ENCODE peak calls at places on chromosome 22, in five cellular contexts. One of them, this sample, is unnamed. For H3K4me1, the result is how much of the 10 kb centered on the place peaks cover.

GRCh38 chr22:29443452-29443851 is 5.1 kb downstream of the RFPL1 start:
- DNase-seq in HepG2: no peak
- DNase-seq in sigmoid colon: no peak
- DNase-seq in K562: no peak
- DNase-seq in upper lobe of left lung: no peak
- DNase-seq in this sample: no peak

GRCh38 chr22:29408925-29409324 is 20.6 kb upstream of the AP1B1 start:
- DNase-seq in HepG2: no peak
- DNase-seq in sigmoid colon: no peak
- DNase-seq in K562: no peak
- DNase-seq in upper lobe of left lung: no peak
- DNase-seq in this sample: no peak

GRCh38 chr22:41949297-41949965 is 2.5 kb upstream of the CENPM start:
- DNase-seq in HepG2: no peak
- DNase-seq in sigmoid colon: no peak
- DNase-seq in K562: no peak
- DNase-seq in upper lobe of left lung: no peak
- DNase-seq in this sample: no peak

GRCh38 chr22:46758867-46759290 is 3.6 kb upstream of the TBC1D22A start:
- DNase-seq in HepG2: peak
- DNase-seq in sigmoid colon: no peak
- DNase-seq in K562: peak
- DNase-seq in upper lobe of left lung: no peak
- DNase-seq in this sample: peak

GRCh38 chr22:22721681-22722309 is 77.4 kb downstream of the GGTLC2 start:
- DNase-seq in HepG2: no peak
- DNase-seq in sigmoid colon: no peak
- DNase-seq in K562: peak
- DNase-seq in upper lobe of left lung: no peak
- DNase-seq in this sample: no peak

GRCh38 chr22:44891293-44891747 is 118.5 kb downstream of the PHF21B start:
- DNase-seq in HepG2: no peak
- DNase-seq in sigmoid colon: no peak
- DNase-seq in K562: no peak
- DNase-seq in upper lobe of left lung: peak
- DNase-seq in this sample: no peak

GRCh38 chr22:27137809-27138400 is 480.5 kb downstream of the MIAT start:
- DNase-seq in HepG2: no peak
- DNase-seq in sigmoid colon: no peak
- DNase-seq in K562: no peak
- DNase-seq in upper lobe of left lung: peak
- DNase-seq in this sample: no peak

GRCh38 chr22:30408388-30409101 is 11.7 kb downstream of the SEC14L2 start:
- DNase-seq in HepG2: peak
- DNase-seq in sigmoid colon: no peak
- DNase-seq in K562: peak
- DNase-seq in upper lobe of left lung: no peak
- DNase-seq in this sample: no peak

GRCh38 chr22:31646186-31647019 is 15.6 kb downstream of the PISD start:
- DNase-seq in HepG2: peak
- DNase-seq in sigmoid colon: no peak
- DNase-seq in K562: peak
- DNase-seq in upper lobe of left lung: no peak
- DNase-seq in this sample: no peak

GRCh38 chr22:46025973-46026906 is 49.3 kb upstream of the WNT7B start:
- DNase-seq in HepG2: no peak
- DNase-seq in sigmoid colon: peak
- DNase-seq in K562: no peak
- DNase-seq in upper lobe of left lung: no peak
- DNase-seq in this sample: peak

GRCh38 chr22:47943729-47944700 is 1181.6 kb downstream of the TBC1D22A start:
- DNase-seq in HepG2: no peak
- DNase-seq in sigmoid colon: no peak
- DNase-seq in K562: no peak
- DNase-seq in upper lobe of left lung: no peak
- DNase-seq in this sample: no peak

GRCh38 chr22:23837496-23837859 is 1.3 kb downstream of the DERL3 start:
- DNase-seq in HepG2: no peak
- DNase-seq in sigmoid colon: no peak
- DNase-seq in K562: no peak
- DNase-seq in upper lobe of left lung: no peak
- DNase-seq in this sample: no peak

GRCh38 chr22:22552630-22553029 is 6.4 kb downstream of the PRAME start:
- DNase-seq in HepG2: peak
- DNase-seq in sigmoid colon: no peak
- DNase-seq in K562: peak
- DNase-seq in upper lobe of left lung: no peak
- DNase-seq in this sample: no peak

GRCh38 chr22:25651332-25651731 is 86.9 kb downstream of the GRK3 start:
- DNase-seq in HepG2: no peak
- DNase-seq in sigmoid colon: no peak
- DNase-seq in K562: no peak
- DNase-seq in upper lobe of left lung: no peak
- DNase-seq in this sample: no peak

GRCh38 chr22:46352691-46353386 is 17.3 kb downstream of the TRMU start:
- DNase-seq in HepG2: no peak
- DNase-seq in sigmoid colon: no peak
- DNase-seq in K562: no peak
- DNase-seq in upper lobe of left lung: peak
- DNase-seq in this sample: no peak

GRCh38 chr22:47452184-47452583 is 689.7 kb downstream of the TBC1D22A start:
- DNase-seq in HepG2: peak
- DNase-seq in sigmoid colon: no peak
- DNase-seq in K562: peak
- DNase-seq in upper lobe of left lung: no peak
- DNase-seq in this sample: no peak

GRCh38 chr22:44182591-44183588 is 2.2 kb downstream of the PARVG start:
- DNase-seq in HepG2: no peak
- DNase-seq in sigmoid colon: peak
- DNase-seq in K562: no peak
- DNase-seq in upper lobe of left lung: peak
- DNase-seq in this sample: no peak

GRCh38 chr22:40586781-40587180 is 49.7 kb downstream of the MRTFA start:
- DNase-seq in HepG2: no peak
- DNase-seq in sigmoid colon: no peak
- DNase-seq in K562: no peak
- DNase-seq in upper lobe of left lung: peak
- DNase-seq in this sample: no peak

GRCh38 chr22:46660604-46661201 is 40.5 kb downstream of the GRAMD4 start:
- DNase-seq in HepG2: peak
- DNase-seq in sigmoid colon: no peak
- DNase-seq in K562: no peak
- DNase-seq in upper lobe of left lung: peak
- DNase-seq in this sample: no peak

GRCh38 chr22:30028731-30029130 is 51.5 kb upstream of the HORMAD2 start:
- DNase-seq in HepG2: no peak
- DNase-seq in sigmoid colon: no peak
- DNase-seq in K562: no peak
- DNase-seq in upper lobe of left lung: no peak
- DNase-seq in this sample: no peak

GRCh38 chr22:46088541-46089311 is 61.6 kb upstream of the PPARA start:
- DNase-seq in HepG2: no peak
- DNase-seq in sigmoid colon: peak
- DNase-seq in K562: no peak
- DNase-seq in upper lobe of left lung: peak
- DNase-seq in this sample: peak

GRCh38 chr22:30038219-30038618 is 42.0 kb upstream of the HORMAD2 start:
- DNase-seq in HepG2: no peak
- DNase-seq in sigmoid colon: no peak
- DNase-seq in K562: no peak
- DNase-seq in upper lobe of left lung: no peak
- DNase-seq in this sample: no peak

GRCh38 chr22:46054091-46054877 is 77.3 kb upstream of the WNT7B start:
- DNase-seq in HepG2: no peak
- DNase-seq in sigmoid colon: peak
- DNase-seq in K562: no peak
- DNase-seq in upper lobe of left lung: peak
- DNase-seq in this sample: no peak

GRCh38 chr22:43163241-43163795 is 12.0 kb downstream of the TSPO start:
- DNase-seq in HepG2: no peak
- DNase-seq in sigmoid colon: no peak
- DNase-seq in K562: no peak
- DNase-seq in upper lobe of left lung: peak
- DNase-seq in this sample: no peak
- H3K4me1 ChIP-seq in HepG2: under half
- H3K4me1 ChIP-seq in sigmoid colon: under half
- H3K4me1 ChIP-seq in K562: under half
- H3K4me1 ChIP-seq in upper lobe of left lung: under half
- H3K4me1 ChIP-seq in this sample: under half

DNA sequence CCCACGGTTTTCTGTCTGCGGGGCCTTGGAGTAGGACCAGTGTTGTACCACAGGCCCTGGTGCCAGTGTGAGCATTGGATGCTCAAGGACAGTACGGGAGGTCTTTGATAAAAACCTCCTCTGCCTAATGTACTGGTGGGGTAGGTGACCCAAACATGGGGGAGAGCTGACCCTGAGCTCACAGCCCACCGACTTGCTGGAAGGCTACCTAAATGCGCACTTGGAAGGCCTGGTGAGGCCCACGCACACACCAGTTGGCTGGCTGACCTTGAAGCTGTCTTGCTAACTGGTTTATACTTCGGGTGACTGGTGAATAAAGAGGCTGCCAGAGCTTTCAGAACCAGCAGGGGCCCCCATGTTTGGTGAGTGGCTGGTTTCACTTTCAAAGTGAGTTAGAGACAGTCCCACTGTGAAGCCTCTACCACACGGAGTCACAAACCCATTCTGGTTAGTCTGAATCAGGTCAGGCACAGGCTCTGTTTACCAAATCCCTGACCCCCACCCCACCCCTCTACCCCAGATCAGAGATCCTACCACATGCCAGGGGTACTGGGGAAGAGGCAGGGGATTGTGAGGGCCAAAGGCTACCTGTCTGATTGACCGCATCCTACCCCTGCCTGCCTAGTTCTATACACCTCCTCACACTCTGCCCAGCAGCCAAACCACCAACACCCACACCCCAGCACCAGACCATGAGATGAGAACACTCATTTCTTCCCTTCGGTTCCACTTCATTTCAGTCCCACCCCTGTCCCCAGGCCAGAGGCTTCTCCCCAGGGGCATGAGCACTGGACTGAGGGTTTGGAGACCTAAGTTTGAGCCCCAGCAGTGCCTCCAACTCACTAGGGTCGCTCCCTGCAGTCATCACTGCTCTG is 12.7 kb upstream of the IL2RB start:
- DNase-seq in HepG2: no peak
- DNase-seq in sigmoid colon: no peak
- DNase-seq in K562: no peak
- DNase-seq in upper lobe of left lung: no peak
- DNase-seq in this sample: no peak
- TF ChIP-seq CTCF in HepG2: no peak
- TF ChIP-seq CTCF in sigmoid colon: no peak
- TF ChIP-seq CTCF in K562: no peak
- TF ChIP-seq CTCF in upper lobe of left lung: no peak
- TF ChIP-seq CTCF in this sample: no peak

DNA sequence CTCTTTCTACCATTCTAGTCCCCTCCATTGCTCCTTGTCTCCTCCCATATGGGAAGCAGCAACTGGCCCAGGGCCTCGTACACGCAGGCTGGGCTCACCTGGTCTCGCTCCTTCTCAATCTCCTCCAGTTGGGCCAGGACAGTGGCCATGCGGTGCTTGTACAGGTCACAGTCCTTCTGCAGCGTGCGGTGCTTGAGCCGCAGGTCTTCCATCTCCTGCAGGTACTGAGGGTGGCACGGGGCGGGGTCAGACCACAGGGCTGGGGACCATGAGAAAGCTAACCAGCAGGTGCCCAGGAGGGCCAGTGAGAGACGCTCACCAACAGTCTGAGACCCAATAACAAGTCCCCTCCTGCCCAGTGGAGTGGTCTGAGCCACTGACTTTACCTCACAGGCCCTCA is 11.5 kb downstream of the CARD10 start:
- DNase-seq in HepG2: no peak
- DNase-seq in sigmoid colon: no peak
- DNase-seq in K562: no peak
- DNase-seq in upper lobe of left lung: no peak
- DNase-seq in this sample: no peak
- TF ChIP-seq EP300 in HepG2: no peak
- TF ChIP-seq EP300 in sigmoid colon: no peak
- TF ChIP-seq EP300 in K562: no peak
- TF ChIP-seq EP300 in upper lobe of left lung: no peak
- TF ChIP-seq EP300 in this sample: no peak

DNA sequence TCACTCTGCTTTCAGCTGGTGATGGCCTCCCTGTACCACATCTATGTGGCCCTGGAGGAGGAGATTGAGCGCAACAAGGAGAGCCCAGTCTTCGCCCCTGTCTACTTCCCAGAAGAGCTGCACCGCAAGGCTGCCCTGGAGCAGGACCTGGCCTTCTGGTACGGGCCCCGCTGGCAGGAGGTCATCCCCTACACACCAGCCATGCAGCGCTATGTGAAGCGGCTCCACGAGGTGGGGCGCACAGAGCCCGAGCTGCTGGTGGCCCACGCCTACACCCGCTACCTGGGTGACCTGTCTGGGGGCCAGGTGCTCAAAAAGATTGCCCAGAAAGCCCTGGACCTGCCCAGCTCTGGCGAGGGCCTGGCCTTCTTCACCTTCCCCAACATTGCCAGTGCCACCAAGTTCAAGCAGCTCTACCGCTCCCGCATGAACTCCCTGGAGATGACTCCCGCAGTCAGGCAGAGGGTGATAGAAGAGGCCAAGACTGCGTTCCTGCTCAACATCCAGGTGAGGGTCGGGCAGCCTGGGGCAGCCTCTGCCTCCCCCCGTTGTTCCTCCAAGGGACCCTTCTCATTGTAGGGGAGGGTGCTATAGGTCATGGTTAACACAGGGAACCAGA is 5.9 kb downstream of the HMOX1 start:
- DNase-seq in HepG2: no peak
- DNase-seq in sigmoid colon: no peak
- DNase-seq in K562: no peak
- DNase-seq in upper lobe of left lung: peak
- DNase-seq in this sample: no peak
- H3K4me1 ChIP-seq in HepG2: half or more
- H3K4me1 ChIP-seq in sigmoid colon: under half
- H3K4me1 ChIP-seq in K562: under half
- H3K4me1 ChIP-seq in upper lobe of left lung: under half
- H3K4me1 ChIP-seq in this sample: under half

This sample was measured in tibial nerve.